ENCODE peak calls at places on chromosomes 7 and 10, in seven cellular contexts. O is fibroblast of pulmonary artery, J is LNCaP clone FGC, V is HFFc6, P is GM12865, K is progenitor cell of endocrine pancreas, Z is tibial nerve. Y is an unnamed sample.
A peak's percentile ranks its signal among the peaks of the same experiment; 100 is the strongest.

GRCh38 chr10:102399217-102400021 is 3.9 kb downstream of the NFKB2 start:
- DNase-seq in K (peak; percentile 86), Z (peak; percentile 85), P (peak; percentile 94), O (peak; percentile 88), V (peak; percentile 78), J (peak; percentile 56), Y (peak; percentile 64)

GRCh38 chr10:50229460-50229859 is 21.9 kb downstream of the ASAH2 start:
- DNase-seq in O (no peak), P (no peak), J (no peak), K (no peak), Z (no peak), V (no peak), Y (no peak)

GRCh38 chr10:46556515-46557318 is at the start of gene GPRIN2:
- DNase-seq in K (peak; percentile 40), J (no peak), V (no peak), P (no peak), O (no peak), Z (peak; percentile 12), Y (no peak)

GRCh38 chr7:70582921-70583895 is 548.7 kb upstream of the GALNT17 start:
- DNase-seq in Z (no peak), P (no peak), O (no peak), J (no peak), K (no peak), V (no peak), Y (no peak)

GRCh38 chr7:21542891-21543527 is at the start of gene DNAH11:
- DNase-seq in K (peak; percentile 47), J (no peak), P (no peak), Z (no peak), V (no peak), O (peak; percentile 39), Y (no peak)

GRCh38 chr7:111229951-111230350 is 139.0 kb downstream of the LRRN3 start:
- DNase-seq in O (no peak), K (no peak), P (no peak), Z (no peak), V (peak; percentile 59), J (no peak), Y (no peak)

GRCh38 chr7:90596745-90597526 is 815 bp downstream of the CDK14 start:
- DNase-seq in K (no peak), J (no peak), P (peak; percentile 43), Z (no peak), V (peak; percentile 48), O (peak; percentile 58), Y (no peak)

GRCh38 chr7:41855798-41856197 is 152.9 kb upstream of the INHBA start:
- DNase-seq in P (no peak), Z (no peak), O (peak; percentile 21), V (no peak), J (no peak), K (no peak), Y (no peak)

GRCh38 chr10:5930272-5930671 is 40.2 kb downstream of the FBH1 start:
- DNase-seq in J (no peak), K (no peak), O (no peak), P (no peak), V (no peak), Z (no peak), Y (no peak)

GRCh38 chr7:134113655-134114054 is 13.5 kb upstream of the LRGUK start:
- DNase-seq in O (no peak), P (no peak), J (no peak), Z (no peak), K (no peak), V (no peak), Y (no peak)

GRCh38 chr10:97543025-97543546 is 29.5 kb upstream of the ANKRD2 start:
- DNase-seq in J (no peak), K (no peak), V (peak; percentile 94), O (peak; percentile 96), P (no peak), Z (peak; percentile 65), Y (peak; percentile 65)

GRCh38 chr7:157007470-157008066 is 2.9 kb downstream of the MNX1 start:
- DNase-seq in O (no peak), V (no peak), K (no peak), J (peak; percentile 80), Z (no peak), P (no peak), Y (no peak)

GRCh38 chr7:47227762-47228177 is 354.1 kb downstream of the TNS3 start:
- DNase-seq in K (no peak), J (no peak), V (peak; percentile 67), Z (no peak), P (peak; percentile 68), O (peak; percentile 43), Y (no peak)

GRCh38 chr7:47228386-47229014 is 353.4 kb downstream of the TNS3 start:
- DNase-seq in O (no peak), K (no peak), Z (no peak), J (no peak), P (peak; percentile 19), V (no peak), Y (no peak)

GRCh38 chr7:47226688-47227087 is 355.2 kb downstream of the TNS3 start:
- DNase-seq in Z (no peak), K (no peak), O (no peak), V (no peak), P (peak; percentile 11), J (no peak), Y (no peak)

GRCh38 chr7:47221826-47222225 is 360.1 kb downstream of the TNS3 start:
- DNase-seq in J (no peak), O (no peak), V (no peak), K (no peak), Z (no peak), P (no peak), Y (no peak)

GRCh38 chr7:47225387-47226170 is 356.3 kb downstream of the TNS3 start:
- DNase-seq in O (peak; percentile 12), J (no peak), P (peak; percentile 34), Z (no peak), V (no peak), K (no peak), Y (no peak)
- TF ChIP-seq CTCF in O (no peak), J (no peak), P (no peak), Z (no peak), V (no peak), K (no peak), Y (no peak)

GRCh38 chr10:31030800-31031199 is 865 bp downstream of the ZNF438 start:
- DNase-seq in Z (no peak), V (no peak), O (no peak), P (no peak), K (no peak), J (no peak), Y (no peak)

GRCh38 chr10:31033166-31033565 is 1.5 kb upstream of the ZNF438 start:
- DNase-seq in V (no peak), K (no peak), J (no peak), O (no peak), Z (no peak), P (no peak), Y (no peak)

GRCh38 chr10:31032515-31033132 is 959 bp upstream of the ZNF438 start:
- DNase-seq in V (no peak), O (no peak), J (peak; percentile 67), K (no peak), P (no peak), Z (no peak), Y (no peak)

GRCh38 chr10:31031205-31031665 is 430 bp downstream of the ZNF438 start:
- DNase-seq in K (no peak), P (no peak), J (no peak), Z (no peak), O (no peak), V (no peak), Y (no peak)

GRCh38 chr10:31031666-31032514 is at the start of gene ZNF438:
- DNase-seq in J (peak; percentile 54), P (peak; percentile 96), K (peak; percentile 95), V (peak; percentile 92), O (peak; percentile 96), Z (peak; percentile 93), Y (peak; percentile 92)
- TF ChIP-seq CTCF in J (peak; percentile 76), P (peak; percentile 80), K (peak; percentile 60), V (peak; percentile 83), O (peak; percentile 27), Z (peak; percentile 41), Y (peak; percentile 37)

DNA sequence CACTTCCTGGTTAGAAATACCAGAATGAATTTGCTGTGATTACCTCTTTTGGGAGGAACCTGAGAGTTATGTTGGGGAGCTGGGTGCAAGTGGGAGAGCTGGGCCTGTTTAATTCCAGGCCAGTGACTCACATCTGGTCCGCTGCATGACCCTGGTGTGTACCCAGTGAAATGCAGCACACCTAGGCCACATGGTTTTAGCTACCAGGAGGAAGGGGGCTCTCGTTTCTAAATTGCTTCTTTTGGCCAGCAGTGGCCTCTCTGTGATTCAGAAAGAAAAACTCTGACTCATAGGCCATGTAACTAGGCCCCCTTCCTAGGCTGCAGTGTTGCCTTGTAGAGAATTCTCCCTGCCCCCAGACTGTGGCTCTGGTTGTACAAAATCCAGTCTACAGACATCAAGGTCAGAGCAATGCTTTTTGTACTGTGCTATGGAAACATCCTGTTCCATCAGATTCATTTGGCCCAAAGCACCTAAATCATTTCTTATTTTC is 6.7 kb downstream of the AGFG2 start:
- DNase-seq in V (peak; percentile 81), P (peak; percentile 91), O (peak; percentile 90), J (no peak), K (no peak), Z (no peak), Y (peak; percentile 48)
- TF ChIP-seq CTCF in V (peak; percentile 40), P (peak; percentile 13), O (peak; percentile 19), J (no peak), K (no peak), Z (peak; percentile 17), Y (no peak)

GRCh38 chr10:91208645-91209044 is 11.8 kb upstream of the PCGF5 start:
- DNase-seq in J (no peak), O (no peak), V (peak; percentile 28), P (no peak), K (no peak), Z (no peak), Y (no peak)
- TF ChIP-seq CTCF in J (peak; percentile 2), O (no peak), V (peak; percentile 40), P (no peak), K (no peak), Z (no peak), Y (no peak)